ENCODE peak calls at places on chromosome 1, in eight cellular contexts. I is cardiac fibroblast; B is choroid plexus epithelial cell; A is endodermal cell; E is IMR-90; D is activated gamma-delta T cell treated with anti-CD3 and anti-CD28 coated beads, Interleukin-2, amount 50 U/mL, for 16 hours; J is left lobe of liver; O is GM19239. Y is an unnamed sample.

GRCh38 chr1:232045571-232045970 is 419.0 kb downstream of the DISC1 start:
- DNase-seq in I (no peak), B (no peak), A (no peak), E (no peak), D (no peak), J (no peak), O (no peak), Y (no peak)

GRCh38 chr1:81760487-81761097 is 40.1 kb upstream of the ADGRL2 start:
- DNase-seq in I (peak; percentile 67), B (peak; percentile 67), A (no peak), E (peak; percentile 45), D (no peak), J (no peak), O (no peak), Y (no peak)

GRCh38 chr1:147207192-147207591 is 17.9 kb downstream of the FMO5 start:
- DNase-seq in I (no peak), B (no peak), A (no peak), E (no peak), D (no peak), J (no peak), O (no peak), Y (no peak)

GRCh38 chr1:38133304-38133703 is 86.7 kb upstream of the POU3F1 start:
- DNase-seq in I (no peak), B (no peak), A (peak; percentile 50), E (no peak), D (no peak), J (no peak), O (no peak), Y (no peak)

GRCh38 chr1:21291964-21292363 is 1.7 kb upstream of the ECE1 start:
- DNase-seq in I (no peak), B (no peak), A (no peak), E (no peak), D (no peak), J (no peak), O (no peak), Y (no peak)

GRCh38 chr1:201126832-201127754 is at the start of gene ASCL5:
- DNase-seq in I (no peak), B (no peak), A (peak; percentile 94), E (peak; percentile 59), D (no peak), J (no peak), O (no peak), Y (peak; percentile 72)

GRCh38 chr1:54497338-54497737 is 50.7 kb upstream of the ACOT11 start:
- DNase-seq in I (no peak), B (no peak), A (no peak), E (no peak), D (no peak), J (no peak), O (no peak), Y (no peak)

GRCh38 chr1:43691871-43692815 is 15.2 kb upstream of the ST3GAL3 start:
- DNase-seq in I (no peak), B (no peak), A (no peak), E (no peak), D (no peak), J (no peak), O (no peak), Y (no peak)

GRCh38 chr1:18631496-18632217 is 1.0 kb downstream of the PAX7 start:
- DNase-seq in I (no peak), B (no peak), A (no peak), E (no peak), D (no peak), J (no peak), O (no peak), Y (no peak)